ENCODE peak calls at places on chromosome 15, in four cellular contexts. X is bronchial epithelial cell, L is neural progenitor cell, G is GM20000. T is an unnamed sample.

GRCh38 chr15:89114974-89115373 is 26.7 kb downstream of the ABHD2 start:
- DNase-seq in X (peak; percentile 52), L (peak; percentile 42), G (no peak), T (peak; percentile 82)

GRCh38 chr15:73981761-73982222 is 10.3 kb downstream of the STOML1 start:
- DNase-seq in X (peak; percentile 67), L (no peak), G (no peak), T (no peak)

GRCh38 chr15:91872356-91873132 is 19.0 kb downstream of the SLCO3A1 start:
- DNase-seq in X (peak; percentile 50), L (no peak), G (no peak), T (no peak)

GRCh38 chr15:41848595-41848994 is 9.9 kb downstream of the PLA2G4B start:
- DNase-seq in X (no peak), L (no peak), G (no peak), T (no peak)

GRCh38 chr15:68230157-68231100 is 901 bp upstream of the CLN6 start:
- DNase-seq in X (no peak), L (no peak), G (no peak), T (no peak)

GRCh38 chr15:62164500-62165028 is 521 bp downstream of the C2CD4B start:
- DNase-seq in X (no peak), L (peak; percentile 77), G (no peak), T (no peak)

GRCh38 chr15:71252036-71252898 is 137.0 kb downstream of the THSD4 start:
- DNase-seq in X (peak; percentile 80), L (no peak), G (no peak), T (no peak)

GRCh38 chr15:56291741-56292140 is 48.1 kb upstream of the RFX7 start:
- DNase-seq in X (no peak), L (no peak), G (no peak), T (no peak)

GRCh38 chr15:25178835-25179672 is 224.3 kb downstream of the SNRPN start:
- DNase-seq in X (no peak), L (no peak), G (no peak), T (no peak)

T was measured in HT-29.